ENCODE peak calls at places on chromosomes 6 and 20, in five cellular contexts. F, G, D, N and H are unnamed samples. For H3K9me3, the result is how much of the 10 kb centered on the place peaks cover.

GRCh38 chr6:109834131-109834530 is 143.0 kb downstream of the FIG4 start:
- DNase-seq in F (no peak), N (no peak), D (no peak), G (no peak), H (no peak)

GRCh38 chr6:50816115-50816675 is 2.5 kb upstream of the TFAP2B start:
- DNase-seq in F (peak), N (peak), G (peak), D (peak), H (peak)

GRCh38 chr6:132100388-132100990 is 149.3 kb upstream of the CCN2 start:
- DNase-seq in G (no peak), D (no peak), F (no peak), N (no peak), H (no peak)

GRCh38 chr6:32483968-32484613 is 44.4 kb downstream of the HLA-DRA start:
- DNase-seq in G (no peak), D (no peak), F (no peak), N (no peak), H (no peak)

GRCh38 chr6:35048631-35049083 is 92.5 kb downstream of the TCP11 start:
- DNase-seq in N (no peak), F (no peak), G (no peak), D (peak), H (peak)

GRCh38 chr6:37131104-37131959 is 38.6 kb upstream of the PIM1 start:
- DNase-seq in F (no peak), N (peak), D (no peak), G (no peak), H (no peak)

GRCh38 chr20:57211949-57212889 is 54.2 kb downstream of the BMP7 start:
- DNase-seq in N (peak), D (no peak), G (no peak), F (peak), H (no peak)

GRCh38 chr20:18857640-18858039 is 44.1 kb downstream of the SCP2D1 start:
- DNase-seq in G (no peak), F (no peak), D (no peak), N (no peak), H (no peak)

GRCh38 chr6:151675746-151676459 is 131.6 kb upstream of the ESR1 start:
- DNase-seq in N (peak), D (peak), G (peak), F (peak), H (peak)

GRCh38 chr20:32079655-32080109 is 27.6 kb downstream of the HCK start:
- DNase-seq in N (no peak), F (no peak), D (no peak), G (no peak), H (no peak)

GRCh38 chr6:62090442-62091229 is 195.4 kb downstream of the KHDRBS2 start:
- DNase-seq in D (no peak), G (no peak), F (no peak), N (no peak), H (no peak)

GRCh38 chr20:20017852-20018245 is 687 bp downstream of the NAA20 start:
- DNase-seq in G (no peak), F (no peak), N (no peak), D (peak), H (peak)

GRCh38 chr6:11213305-11214106 is 19.0 kb downstream of the NEDD9 start:
- DNase-seq in N (no peak), F (no peak), G (no peak), D (no peak), H (no peak)

GRCh38 chr6:4451718-4452117 is 316.3 kb upstream of the ECI2 start:
- DNase-seq in N (no peak), F (no peak), G (no peak), D (no peak), H (no peak)

GRCh38 chr6:50780382-50780781 is 38.3 kb upstream of the TFAP2B start:
- DNase-seq in D (no peak), F (no peak), G (no peak), N (no peak), H (no peak)

GRCh38 chr20:32706486-32706885 is 32.7 kb upstream of the C20orf203 start:
- DNase-seq in D (no peak), G (no peak), N (no peak), F (no peak), H (no peak)

GRCh38 chr6:112027942-112028674 is 25.8 kb upstream of the CCN6 start:
- DNase-seq in N (no peak), D (peak), G (no peak), F (no peak), H (peak)

GRCh38 chr6:136226674-136227377 is 23.3 kb downstream of the MTFR2 start:
- DNase-seq in D (no peak), F (no peak), N (no peak), G (no peak), H (no peak)

GRCh38 chr6:113662688-113663333 is 194.3 kb upstream of the MARCKS start:
- DNase-seq in G (no peak), F (no peak), D (no peak), N (no peak), H (no peak)

GRCh38 chr6:28758818-28759235 is 165.0 kb downstream of the TRIM27 start:
- DNase-seq in D (no peak), F (no peak), G (no peak), N (no peak), H (no peak)

DNA sequence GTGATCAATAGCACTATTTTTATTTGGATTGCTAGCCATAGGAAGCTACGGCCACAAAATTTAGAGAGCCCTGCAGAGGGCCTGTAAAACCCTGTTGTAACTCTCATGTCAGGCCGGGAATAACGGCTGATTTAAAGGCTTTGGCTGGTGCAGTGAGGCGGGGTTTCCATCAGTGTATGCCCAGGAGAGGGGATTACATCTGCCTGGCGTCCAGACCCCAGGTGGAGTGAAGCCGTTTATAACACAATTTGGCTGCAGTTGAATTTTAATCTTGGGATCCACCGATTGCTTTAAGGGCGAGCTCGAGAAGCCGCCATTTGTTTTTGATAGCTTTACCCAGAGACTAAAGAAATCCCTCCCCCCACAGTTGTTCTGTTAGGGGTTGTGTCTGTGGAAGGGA is 29.1 kb upstream of the APCDD1L start:
- DNase-seq in F (no peak), D (no peak), N (no peak), G (no peak), H (no peak)
- H3K27ac ChIP-seq in F (no peak), D (no peak), N (no peak), G (no peak), H (no peak)

GRCh38 chr20:53914861-53915458 is 155.4 kb downstream of the BCAS1 start:
- DNase-seq in D (no peak), G (no peak), N (no peak), F (no peak), H (no peak)
- H3K4me3 ChIP-seq in D (peak), G (peak), N (peak), F (peak), H (peak)

GRCh38 chr20:36477475-36477874 is 63.8 kb upstream of the MYL9 start:
- DNase-seq in F (no peak), D (no peak), G (no peak), N (no peak), H (no peak)

GRCh38 chr20:36481380-36482043 is 59.8 kb upstream of the MYL9 start:
- DNase-seq in N (no peak), D (no peak), G (no peak), F (no peak), H (no peak)

GRCh38 chr20:36479938-36480337 is 61.4 kb upstream of the MYL9 start:
- DNase-seq in G (no peak), N (no peak), F (no peak), D (no peak), H (no peak)

GRCh38 chr20:36480456-36481048 is 60.8 kb upstream of the MYL9 start:
- DNase-seq in D (no peak), N (no peak), F (no peak), G (no peak), H (no peak)

DNA sequence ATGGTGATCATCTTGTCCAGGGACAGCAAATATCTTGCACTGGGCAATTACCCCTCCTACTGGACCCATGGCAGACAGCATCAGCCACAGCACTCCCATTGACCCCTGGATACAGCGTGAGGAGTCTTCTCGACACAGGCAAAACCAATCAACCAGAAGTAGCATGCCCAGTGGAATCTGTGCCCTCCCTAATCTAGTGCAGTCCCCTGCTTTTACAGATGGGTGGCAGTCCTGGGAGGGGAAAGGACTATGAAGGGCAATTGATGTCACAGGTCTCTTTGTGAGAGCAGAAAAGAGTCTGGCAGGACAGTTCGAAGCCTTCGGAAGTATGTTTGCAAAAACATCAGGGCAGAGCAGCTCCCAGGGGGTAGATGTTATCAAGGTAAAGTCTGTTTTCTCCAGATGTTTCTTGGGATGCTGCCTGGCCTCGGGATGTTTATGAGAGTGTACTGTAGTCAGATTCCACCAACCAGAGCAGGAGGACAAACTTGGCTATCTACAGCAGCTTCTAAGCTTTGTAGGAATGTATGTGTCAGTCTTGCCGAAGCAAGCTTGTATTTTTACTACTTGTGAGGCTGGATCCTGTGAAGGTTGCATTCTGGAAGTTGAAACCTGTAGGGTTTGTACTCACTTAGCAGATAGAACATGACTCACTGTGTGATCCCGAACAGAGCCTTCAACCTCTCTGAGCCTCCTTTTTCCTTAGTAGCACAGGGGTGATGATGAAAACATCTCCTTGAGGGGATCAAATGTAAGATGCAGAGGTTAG is 63.0 kb upstream of the MYL9 start:
- DNase-seq in N (no peak), F (no peak), G (no peak), D (no peak), H (no peak)
- H3K9me3 ChIP-seq in N (under half), F (under half), G (under half), D (under half), H (under half)

DNA sequence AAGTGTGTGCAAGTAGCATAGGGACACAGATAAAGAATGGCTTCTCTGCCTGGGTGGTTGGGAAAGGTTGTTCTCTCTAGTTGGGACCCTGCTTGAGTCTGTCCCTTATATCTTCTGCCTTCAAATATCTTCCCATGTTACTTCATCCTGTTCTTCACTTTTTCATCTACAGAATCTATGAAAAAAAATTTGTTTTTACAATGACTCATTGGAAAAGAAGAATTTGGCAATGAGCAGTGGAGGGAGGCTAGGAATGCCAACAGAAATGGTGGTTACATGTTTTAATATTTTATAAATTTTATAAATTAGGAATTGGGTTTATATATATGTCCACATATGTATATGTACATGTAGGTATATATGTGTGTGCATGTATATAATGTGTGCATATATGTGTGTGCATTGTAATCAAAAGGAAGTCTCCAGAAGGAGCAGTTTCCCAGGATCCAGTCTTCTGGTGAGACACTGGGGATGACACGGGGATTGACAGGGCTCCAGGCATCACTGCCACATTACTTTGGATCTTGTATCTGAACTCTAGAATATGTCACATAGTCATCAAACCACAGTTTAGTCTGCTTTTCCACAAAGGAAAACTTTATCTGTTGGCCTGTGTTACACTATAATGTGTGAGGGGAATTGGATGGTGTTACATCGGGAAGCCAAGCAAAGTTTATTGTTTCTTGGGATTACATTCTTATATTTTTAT is 75.3 kb upstream of the RIPOR2 start:
- DNase-seq in D (no peak), G (no peak), F (no peak), N (no peak), H (no peak)
- H3K27ac ChIP-seq in D (no peak), G (no peak), F (no peak), N (no peak), H (no peak)

GRCh38 chr20:43665466-43666176 is 1.3 kb upstream of the MYBL2 start:
- DNase-seq in F (no peak), N (no peak), G (no peak), D (no peak), H (no peak)

GRCh38 chr20:43667341-43668132 is 623 bp downstream of the MYBL2 start:
- DNase-seq in D (peak), F (no peak), G (no peak), N (no peak), H (no peak)

GRCh38 chr20:43670423-43670822 is 3.5 kb downstream of the MYBL2 start:
- DNase-seq in F (no peak), N (no peak), D (no peak), G (no peak), H (no peak)

GRCh38 chr20:43666376-43667328 is at the start of gene MYBL2:
- DNase-seq in F (peak), G (peak), D (peak), N (peak), H (peak)

GRCh38 chr20:43669332-43669731 is 2.4 kb downstream of the MYBL2 start:
- DNase-seq in F (no peak), D (no peak), G (no peak), N (peak), H (no peak)
- H3K4me3 ChIP-seq in F (no peak), D (no peak), G (no peak), N (no peak), H (no peak)

GRCh38 chr6:83904395-83904794 is 44.9 kb downstream of the CYB5R4 start:
- DNase-seq in F (no peak), N (no peak), D (no peak), G (no peak), H (no peak)

GRCh38 chr6:83905648-83906047 is 46.2 kb downstream of the CYB5R4 start:
- DNase-seq in D (no peak), N (no peak), F (no peak), G (no peak), H (no peak)

DNA sequence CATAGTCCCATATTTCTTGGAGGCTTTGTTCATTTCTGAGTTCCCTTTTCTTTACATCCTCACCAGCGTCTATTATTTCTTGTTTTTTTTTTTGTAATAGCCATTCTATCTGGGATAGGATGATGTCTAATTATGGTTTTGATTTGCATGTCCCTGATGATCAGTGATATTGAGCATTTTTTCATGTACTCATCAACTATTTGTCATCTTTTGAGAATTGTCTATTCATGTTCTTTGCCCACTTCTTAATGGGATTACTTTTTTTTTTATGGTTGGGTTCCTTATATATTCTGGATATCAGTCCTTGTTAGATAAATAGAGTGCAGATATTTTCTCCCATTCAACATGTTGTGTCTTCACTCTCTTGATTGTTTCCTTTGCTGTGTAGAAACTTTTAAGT is 42.1 kb downstream of the CYB5R4 start:
- DNase-seq in N (no peak), F (no peak), D (no peak), G (no peak), H (no peak)
- H3K9me3 ChIP-seq in N (under half), F (under half), D (under half), G (under half), H (under half)

GRCh38 chr20:2839732-2840137 is 720 bp downstream of the PCED1A start:
- DNase-seq in G (no peak), F (no peak), N (no peak), D (no peak), H (no peak)
- H3K27ac ChIP-seq in G (no peak), F (no peak), N (peak), D (no peak), H (peak)

DNA sequence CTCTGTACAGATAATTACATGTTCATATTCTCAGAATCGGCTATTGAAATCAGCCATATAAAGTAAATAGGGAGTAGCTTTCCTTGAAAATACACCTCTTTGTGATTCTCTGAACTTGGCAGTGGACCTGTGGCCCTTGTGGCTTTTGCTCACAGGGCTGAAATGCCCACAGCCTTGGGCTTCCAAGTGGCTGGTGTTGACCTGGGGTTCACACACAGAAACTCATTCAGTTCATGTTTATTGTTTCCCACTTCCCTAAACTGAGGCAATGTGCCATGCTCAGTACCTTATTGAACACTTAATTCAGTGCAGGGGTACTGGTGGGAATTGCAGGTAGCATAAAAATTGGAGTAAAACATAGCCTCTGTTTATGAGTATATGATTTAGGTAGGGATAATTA is 19.1 kb upstream of the TULP4 start:
- DNase-seq in G (no peak), F (no peak), D (no peak), N (no peak), H (no peak)
- H3K4me3 ChIP-seq in G (no peak), F (no peak), D (no peak), N (no peak), H (no peak)

GRCh38 chr20:22582960-22583772 is 1.2 kb downstream of the FOXA2 start:
- DNase-seq in D (no peak), G (no peak), F (peak), N (peak), H (no peak)
- H3K9me3 ChIP-seq in D (under half), G (under half), F (under half), N (under half), H (under half)

GRCh38 chr6:158191769-158192168 is 23.6 kb downstream of the GTF2H5 start:
- DNase-seq in F (no peak), N (no peak), G (no peak), D (no peak), H (no peak)
- H3K27ac ChIP-seq in F (peak), N (no peak), G (no peak), D (no peak), H (no peak)